ENCODE peak calls at places on chromosomes 12 and 14, in ten cellular contexts. L is choroid plexus epithelial cell; M is epithelial cell of esophagus; K is fibroblast of mammary gland; Y is fibroblast of lung; U is CD4-positive, alpha-beta T cell; P is Peyer's patch; O is colonic mucosa; W is glutamatergic neuron; N is GM13976. D is an unnamed sample.

GRCh38 chr12:31324845-31325523 is 966 bp downstream of the SINHCAF start:
- DNase-seq in L (peak; percentile 60), M (peak; percentile 52), K (peak; percentile 56), Y (peak; percentile 55), U (peak; percentile 53), P (peak; percentile 41), O (peak; percentile 62), W (peak; percentile 48), N (peak; percentile 52), D (peak; percentile 23)

GRCh38 chr12:47080725-47081502 is 1.2 kb upstream of the AMIGO2 start:
- DNase-seq in L (peak; percentile 70), M (peak; percentile 89), K (peak; percentile 59), Y (peak; percentile 84), U (peak; percentile 47), P (peak; percentile 83), O (peak; percentile 49), W (peak; percentile 42), N (peak; percentile 24), D (peak; percentile 70)

GRCh38 chr14:93104961-93105360 is 10.8 kb downstream of the ITPK1 start:
- DNase-seq in L (no peak), M (no peak), K (no peak), Y (no peak), U (no peak), P (no peak), O (no peak), W (no peak), N (no peak), D (no peak)

GRCh38 chr12:53492188-53492587 is 7.1 kb downstream of the MAP3K12 start:
- DNase-seq in L (no peak), M (no peak), K (no peak), Y (no peak), U (no peak), P (no peak), O (no peak), W (no peak), N (no peak), D (no peak)

GRCh38 chr12:114888458-114888857 is 204.5 kb upstream of the TBX3 start:
- DNase-seq in L (peak; percentile 55), M (peak; percentile 5), K (peak; percentile 73), Y (peak; percentile 41), U (no peak), P (no peak), O (no peak), W (no peak), N (no peak), D (no peak)

GRCh38 chr12:75977952-75978671 is 53.5 kb downstream of the PHLDA1 start:
- DNase-seq in L (peak; percentile 100), M (peak; percentile 99), K (peak; percentile 100), Y (peak; percentile 100), U (peak; percentile 58), P (peak; percentile 30), O (peak; percentile 86), W (no peak), N (peak; percentile 70), D (no peak)

GRCh38 chr12:43903686-43904085 is 67.8 kb downstream of the TMEM117 start:
- DNase-seq in L (no peak), M (no peak), K (no peak), Y (no peak), U (no peak), P (no peak), O (no peak), W (no peak), N (no peak), D (no peak)

GRCh38 chr14:23929822-23930294 is 23.7 kb upstream of the DHRS4 start:
- DNase-seq in L (peak; percentile 79), M (peak; percentile 72), K (peak; percentile 76), Y (peak; percentile 55), U (peak; percentile 84), P (peak; percentile 79), O (peak; percentile 88), W (peak; percentile 90), N (peak; percentile 81), D (peak; percentile 98)

DNA sequence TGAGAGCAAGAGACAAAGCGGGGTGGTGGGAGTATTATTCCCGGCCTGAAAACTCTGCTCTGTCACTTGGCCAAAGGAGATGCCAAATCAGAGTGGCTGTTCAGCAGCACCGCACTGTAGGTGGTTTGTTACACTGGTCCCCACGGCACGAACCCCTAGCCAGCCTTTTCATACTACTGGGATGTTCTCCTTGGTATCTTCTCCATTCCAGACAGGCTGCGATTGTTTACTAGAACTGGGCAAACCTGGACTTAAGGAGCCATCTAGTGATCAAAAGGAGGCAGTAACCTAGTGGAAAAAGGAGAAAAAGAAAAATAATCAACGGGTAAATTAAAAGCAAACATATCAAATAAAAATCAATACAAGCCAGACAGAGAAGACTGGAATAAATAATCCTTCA is 58.9 kb upstream of the TMTC2 start:
- DNase-seq in L (peak; percentile 67), M (peak; percentile 51), K (peak; percentile 28), Y (peak; percentile 15), U (no peak), P (no peak), O (no peak), W (no peak), N (peak; percentile 21), D (no peak)
- TF ChIP-seq CTCF in L (peak; percentile 70), M (peak; percentile 66), K (peak; percentile 40), Y (peak; percentile 43), U (no peak), P (peak; percentile 41), O (no peak), W (peak; percentile 17), N (peak; percentile 28), D (no peak)

DNA sequence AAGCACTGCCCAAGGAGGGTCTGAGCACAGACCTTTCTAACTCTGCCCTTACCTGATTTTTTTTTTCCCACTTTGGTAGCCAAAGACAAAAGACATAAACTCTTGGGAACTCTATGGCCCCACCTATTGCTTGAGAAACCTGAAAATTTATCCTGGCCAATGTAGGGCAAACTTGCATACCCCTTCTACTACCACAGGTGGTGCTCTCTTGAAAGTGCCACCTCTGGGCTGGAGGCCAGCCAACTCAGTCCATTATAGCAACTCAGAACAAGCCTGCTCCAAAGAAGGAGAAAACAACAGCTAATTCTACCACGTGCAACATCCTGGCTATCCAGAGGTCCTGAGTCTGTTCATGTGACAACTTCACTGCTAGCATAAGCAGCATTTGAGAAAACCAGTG is 55.7 kb upstream of the ABCD2 start:
- DNase-seq in L (no peak), M (no peak), K (no peak), Y (no peak), U (no peak), P (no peak), O (no peak), W (no peak), N (no peak), D (no peak)
- TF ChIP-seq CTCF in L (no peak), M (no peak), K (no peak), Y (no peak), U (no peak), P (no peak), O (no peak), W (no peak), N (no peak), D (no peak)

GRCh38 chr12:3138896-3139590 is 61.9 kb downstream of the TSPAN9 start:
- DNase-seq in L (no peak), M (no peak), K (no peak), Y (no peak), U (no peak), P (no peak), O (no peak), W (no peak), N (no peak), D (no peak)

GRCh38 chr12:3140284-3140683 is 63.1 kb downstream of the TSPAN9 start:
- DNase-seq in L (no peak), M (no peak), K (no peak), Y (no peak), U (no peak), P (no peak), O (no peak), W (no peak), N (no peak), D (no peak)

GRCh38 chr12:3139760-3140159 is 62.6 kb downstream of the TSPAN9 start:
- DNase-seq in L (no peak), M (no peak), K (no peak), Y (no peak), U (no peak), P (no peak), O (no peak), W (no peak), N (no peak), D (no peak)

GRCh38 chr12:3142386-3142785 is 65.2 kb downstream of the TSPAN9 start:
- DNase-seq in L (no peak), M (no peak), K (no peak), Y (no peak), U (no peak), P (no peak), O (no peak), W (no peak), N (no peak), D (no peak)

DNA sequence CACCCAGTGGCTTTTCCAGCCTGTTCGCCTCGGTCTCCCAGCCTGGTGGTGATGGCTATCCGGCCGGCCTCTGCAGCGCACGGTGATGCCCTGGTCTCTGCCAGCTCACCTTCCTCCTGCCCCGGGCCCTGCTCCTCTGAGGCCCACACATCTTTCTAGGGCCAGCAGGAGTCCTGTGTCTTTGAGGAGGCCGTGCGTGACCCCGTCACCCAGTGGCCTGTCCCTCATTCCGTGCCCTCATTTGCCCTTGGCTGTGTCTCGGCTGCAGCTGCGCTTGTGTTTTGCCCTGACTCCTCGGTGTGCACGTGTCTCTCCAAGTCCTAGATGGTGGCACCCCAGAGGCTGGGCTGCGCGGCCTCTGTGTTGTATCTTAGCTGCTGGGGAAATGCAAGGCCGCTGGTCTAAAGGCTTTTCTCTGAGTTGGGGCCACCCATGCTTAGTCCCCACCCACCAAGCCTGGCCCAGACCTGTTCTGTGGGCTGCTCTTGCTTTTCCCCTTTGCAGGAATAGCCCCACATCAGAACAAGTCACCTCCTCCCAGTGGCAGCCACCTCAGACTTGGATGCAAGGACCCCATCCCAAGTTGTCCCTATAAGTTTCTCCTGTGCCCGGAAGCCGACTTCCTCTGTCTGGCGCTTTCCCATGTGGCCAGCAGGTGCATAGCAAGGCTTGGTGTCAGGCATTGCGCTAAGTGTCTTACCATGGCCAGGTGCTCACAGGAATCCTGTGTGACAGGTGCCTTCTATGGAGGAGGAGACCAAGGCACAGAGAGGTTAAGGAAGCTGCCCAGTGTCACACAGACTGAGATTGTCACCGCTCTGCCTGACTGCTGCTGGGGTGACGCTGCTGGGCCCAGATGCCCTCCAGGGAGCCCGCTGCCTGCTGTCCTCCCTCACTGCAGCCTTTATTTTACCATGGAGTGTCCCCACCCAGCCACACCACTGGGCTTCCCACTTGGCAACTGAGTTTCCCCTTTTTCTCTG is 64.5 kb downstream of the TSPAN9 start:
- DNase-seq in L (no peak), M (no peak), K (no peak), Y (no peak), U (no peak), P (no peak), O (no peak), W (no peak), N (no peak), D (no peak)
- TF ChIP-seq CTCF in L (no peak), M (peak; percentile 7), K (no peak), Y (no peak), U (no peak), P (no peak), O (no peak), W (no peak), N (no peak), D (no peak)

GRCh38 chr12:89278862-89279261 is 73.4 kb downstream of the DUSP6 start:
- DNase-seq in L (no peak), M (no peak), K (no peak), Y (no peak), U (no peak), P (no peak), O (no peak), W (no peak), N (no peak), D (no peak)

GRCh38 chr12:89279499-89279898 is 72.8 kb downstream of the DUSP6 start:
- DNase-seq in L (no peak), M (no peak), K (no peak), Y (no peak), U (no peak), P (no peak), O (no peak), W (no peak), N (no peak), D (no peak)

GRCh38 chr12:89280833-89281533 is 71.3 kb downstream of the DUSP6 start:
- DNase-seq in L (peak; percentile 62), M (peak; percentile 20), K (peak; percentile 4), Y (no peak), U (no peak), P (no peak), O (no peak), W (peak; percentile 37), N (no peak), D (no peak)

GRCh38 chr12:89276860-89277259 is 75.4 kb downstream of the DUSP6 start:
- DNase-seq in L (no peak), M (no peak), K (no peak), Y (peak; percentile 3), U (no peak), P (no peak), O (no peak), W (no peak), N (no peak), D (no peak)

DNA sequence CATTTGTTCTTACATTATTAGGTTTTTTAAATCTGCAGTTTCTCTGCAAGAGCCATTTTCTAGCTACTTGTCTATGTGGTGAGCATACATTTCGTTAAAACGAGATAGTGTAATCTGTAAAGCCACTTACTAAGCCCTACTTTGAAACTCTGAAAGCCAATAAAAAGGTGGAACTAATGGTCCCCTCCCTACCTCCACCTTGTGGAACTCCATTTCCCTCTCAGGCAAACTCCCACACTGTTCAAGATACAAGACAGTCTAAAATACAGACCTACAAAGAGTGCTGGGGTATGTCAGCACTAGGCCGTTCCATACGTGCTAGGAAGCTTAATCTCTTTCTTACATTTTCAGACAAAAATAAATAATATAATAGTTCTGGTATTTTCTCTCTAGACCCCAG is 74.1 kb downstream of the DUSP6 start:
- DNase-seq in L (no peak), M (no peak), K (no peak), Y (no peak), U (no peak), P (no peak), O (no peak), W (no peak), N (no peak), D (no peak)
- TF ChIP-seq CTCF in L (no peak), M (no peak), K (no peak), Y (no peak), U (no peak), P (no peak), O (no peak), W (no peak), N (no peak), D (no peak)

D was measured in omental fat pad.